ENCODE peak calls at places on chromosomes 2 and 18, in four cellular contexts. P is LNCaP clone FGC, B is bronchial epithelial cell, T is fibroblast of pulmonary artery. U is an unnamed sample.

GRCh38 chr2:46847185-46847710 is 68.4 kb downstream of the MCFD2 start:
- DNase-seq in B (peak), T (peak), P (peak), U (peak)

GRCh38 chr2:39671606-39672005 is 5.9 kb downstream of the TMEM178A start:
- DNase-seq in T (no peak), B (no peak), P (no peak), U (no peak)

GRCh38 chr2:69948032-69948962 is 13.1 kb downstream of the ASPRV1 start:
- DNase-seq in T (no peak), B (no peak), P (no peak), U (no peak)

GRCh38 chr2:135227386-135227785 is 175.3 kb downstream of the RAB3GAP1 start:
- DNase-seq in T (no peak), P (no peak), B (no peak), U (peak)

GRCh38 chr18:61502472-61502871 is 169.2 kb downstream of the CDH20 start:
- DNase-seq in P (no peak), B (peak), T (peak), U (peak)

GRCh38 chr2:233464531-233465240 is 101.9 kb downstream of the USP40 start:
- DNase-seq in T (no peak), P (no peak), B (peak), U (no peak)

GRCh38 chr2:216108310-216108966 is 710 bp upstream of the XRCC5 start:
- DNase-seq in B (no peak), P (no peak), T (no peak), U (no peak)

GRCh38 chr18:47931707-47932103 is 1.2 kb upstream of the SMAD2 start:
- DNase-seq in T (no peak), P (no peak), B (peak), U (no peak)

GRCh38 chr2:37168217-37168981 is 11.6 kb upstream of the EIF2AK2 start:
- DNase-seq in T (peak), P (no peak), B (peak), U (peak)

GRCh38 chr2:15748736-15749323 is 157.2 kb downstream of the DDX1 start:
- DNase-seq in T (peak), B (peak), P (no peak), U (peak)

GRCh38 chr2:238061310-238062202 is 755 bp downstream of the SCLY start:
- DNase-seq in B (peak), T (peak), P (no peak), U (peak)

GRCh38 chr2:43400508-43400907 is 174.1 kb upstream of the ZFP36L2 start:
- DNase-seq in B (no peak), P (no peak), T (no peak), U (no peak)

GRCh38 chr2:235003096-235003775 is 51.4 kb downstream of the SH3BP4 start:
- DNase-seq in P (no peak), T (no peak), B (no peak), U (no peak)

GRCh38 chr2:29589440-29590103 is 331.8 kb downstream of the ALK start:
- DNase-seq in T (no peak), P (no peak), B (no peak), U (no peak)

GRCh38 chr2:217838409-217838831 is 164.4 kb downstream of the TNS1 start:
- DNase-seq in P (no peak), T (no peak), B (no peak), U (no peak)

GRCh38 chr2:217834744-217835513 is 167.9 kb downstream of the TNS1 start:
- DNase-seq in T (no peak), P (no peak), B (no peak), U (no peak)

GRCh38 chr2:217835931-217836881 is 166.6 kb downstream of the TNS1 start:
- DNase-seq in T (peak), P (no peak), B (no peak), U (no peak)

GRCh38 chr2:217837530-217837929 is 165.3 kb downstream of the TNS1 start:
- DNase-seq in B (no peak), T (no peak), P (no peak), U (no peak)

GRCh38 chr2:217837001-217837491 is 165.7 kb downstream of the TNS1 start:
- DNase-seq in T (peak), P (no peak), B (no peak), U (peak)
- TF ChIP-seq CTCF in T (peak), P (peak), B (peak), U (peak)

GRCh38 chr2:229714736-229715541 is 584 bp upstream of the DNER start:
- DNase-seq in P (peak), B (peak), T (peak), U (peak)
- TF ChIP-seq CTCF in P (no peak), B (no peak), T (no peak), U (no peak)

DNA sequence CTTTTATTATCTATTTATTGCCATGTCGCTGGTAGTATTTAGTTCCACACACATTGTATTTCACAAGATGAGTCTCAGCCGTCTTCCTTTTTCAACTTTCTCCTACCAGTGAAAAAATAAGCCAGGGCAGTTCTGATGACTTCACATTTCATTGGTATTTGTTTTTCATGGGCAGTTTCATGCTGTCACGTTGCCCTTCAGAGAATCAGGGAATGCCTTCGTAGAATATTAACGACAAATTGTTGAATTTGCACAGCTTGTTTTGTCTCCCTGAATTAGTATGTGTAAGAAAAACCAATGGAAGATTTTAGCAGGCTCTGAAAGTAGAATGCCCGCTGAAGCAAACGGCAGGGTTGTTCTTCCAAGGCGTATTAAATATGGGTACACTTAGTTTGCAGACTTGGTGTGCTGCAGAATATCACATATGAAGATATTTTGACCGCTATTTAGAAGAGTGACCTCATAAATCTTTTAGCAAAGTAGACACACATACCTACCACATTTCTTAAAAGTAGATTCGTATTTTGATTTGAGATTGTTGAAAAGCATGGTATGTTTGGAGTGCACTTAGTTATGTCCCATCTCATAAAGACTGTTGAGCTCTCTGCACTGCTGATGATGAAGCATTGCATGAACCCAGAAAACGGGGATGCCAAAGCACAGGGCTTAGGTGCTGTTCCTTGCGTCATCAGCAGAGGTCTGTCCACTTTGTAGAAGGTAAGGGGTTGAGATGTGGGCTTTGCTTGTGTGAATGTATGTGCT is 2.9 kb downstream of the NEDD4L start:
- DNase-seq in T (no peak), P (no peak), B (peak), U (peak)
- TF ChIP-seq CTCF in T (no peak), P (peak), B (no peak), U (peak)

GRCh38 chr2:8606226-8606625 is 75.6 kb upstream of the ID2 start:
- DNase-seq in T (no peak), P (no peak), B (no peak), U (no peak)
- TF ChIP-seq CTCF in T (no peak), P (no peak), B (no peak), U (no peak)

GRCh38 chr2:219625179-219625578 is 2.3 kb upstream of the SLC4A3 start:
- DNase-seq in P (no peak), B (no peak), T (no peak), U (no peak)

GRCh38 chr2:219628235-219628985 is 980 bp downstream of the SLC4A3 start:
- DNase-seq in B (no peak), T (no peak), P (no peak), U (no peak)

GRCh38 chr2:219628986-219629901 is 1.8 kb downstream of the SLC4A3 start:
- DNase-seq in B (no peak), T (no peak), P (no peak), U (no peak)

GRCh38 chr2:219626540-219626939 is 890 bp upstream of the SLC4A3 start:
- DNase-seq in T (no peak), B (no peak), P (no peak), U (no peak)

GRCh38 chr2:219627105-219628100 is at the start of gene SLC4A3:
- DNase-seq in T (peak), P (no peak), B (no peak), U (peak)
- TF ChIP-seq CTCF in T (no peak), P (peak), B (no peak), U (peak)

DNA sequence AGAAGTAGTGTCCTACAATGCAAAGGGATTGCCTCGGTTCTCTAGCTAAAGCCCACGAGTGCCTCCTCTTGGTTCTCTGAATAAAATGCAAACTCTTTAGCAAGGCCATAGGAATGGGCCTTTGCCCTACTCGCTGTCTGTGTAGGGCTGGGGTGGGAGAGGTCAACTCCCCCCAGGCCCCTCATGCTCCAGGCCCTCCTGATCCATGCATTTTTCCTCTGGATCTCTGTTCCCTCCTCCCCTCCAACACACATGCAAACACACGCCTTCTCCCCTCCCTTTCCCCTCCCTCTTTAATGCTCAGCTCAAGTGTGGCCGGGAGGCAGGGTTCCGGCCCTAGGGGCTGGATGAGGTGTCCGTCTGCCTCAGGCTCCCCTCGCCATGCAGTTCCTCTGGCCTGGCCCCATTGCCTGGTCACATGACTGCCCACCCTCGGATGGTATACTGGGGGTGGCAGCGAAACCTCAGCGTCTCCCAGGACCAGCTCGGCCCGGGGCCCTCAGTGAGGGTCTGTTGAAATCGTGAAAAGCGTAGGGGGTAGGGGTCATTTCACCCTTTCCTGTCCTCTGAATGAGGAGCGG is 14.9 kb upstream of the KLF11 start:
- DNase-seq in T (no peak), B (no peak), P (no peak), U (no peak)
- TF ChIP-seq CTCF in T (no peak), B (no peak), P (peak), U (peak)

GRCh38 chr2:113227290-113227689 is 51.4 kb downstream of the PAX8 start:
- DNase-seq in B (no peak), P (no peak), T (no peak), U (no peak)
- TF ChIP-seq CTCF in B (no peak), P (no peak), T (no peak), U (no peak)

GRCh38 chr2:96431319-96431718 is 73.8 kb downstream of the NEURL3 start:
- DNase-seq in B (peak), T (no peak), P (no peak), U (no peak)
- TF ChIP-seq CTCF in B (no peak), T (no peak), P (no peak), U (no peak)

DNA sequence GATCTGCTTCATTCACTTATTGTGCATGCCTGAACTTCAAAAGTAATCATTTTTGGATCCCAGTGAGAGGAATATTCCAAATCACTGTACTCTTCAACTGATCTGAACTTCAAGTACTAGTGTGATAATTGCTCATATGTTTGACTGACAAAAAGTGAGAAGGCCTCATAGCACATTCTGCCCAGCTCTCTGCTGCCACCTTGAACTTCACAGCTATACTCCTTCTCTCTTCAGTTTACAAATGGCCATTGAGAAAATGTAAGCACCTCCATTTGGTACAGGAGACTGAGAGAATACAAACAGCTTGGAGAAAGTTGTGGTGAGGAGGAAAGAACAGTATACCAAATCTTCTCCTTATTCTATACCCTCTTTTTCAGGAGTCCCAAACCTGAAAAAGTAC is 946.0 kb upstream of the CHAC2 start:
- DNase-seq in B (peak), T (no peak), P (no peak), U (peak)
- TF ChIP-seq CTCF in B (peak), T (peak), P (peak), U (peak)

U was measured in PC-3.